ENCODE peak calls at places on chromosomes 5 and 9, in four cellular contexts. One of them, this sample, is unnamed.

GRCh38 chr9:97633859-97634485 is 351 bp downstream of the NCBP1 start:
- DNase-seq in tibial artery: no peak
- DNase-seq in Right ventricle myocardium superior: no peak
- DNase-seq in immature natural killer cell: no peak
- DNase-seq in this sample: no peak

GRCh38 chr9:89891221-89892052 is 286.6 kb downstream of the GADD45G start:
- DNase-seq in immature natural killer cell: no peak
- DNase-seq in tibial artery: peak; percentile 65
- DNase-seq in Right ventricle myocardium superior: peak; percentile 84
- DNase-seq in this sample: no peak

GRCh38 chr5:157855404-157855994 is 3.4 kb downstream of the CLINT1 start:
- DNase-seq in immature natural killer cell: no peak
- DNase-seq in tibial artery: peak; percentile 59
- DNase-seq in Right ventricle myocardium superior: no peak
- DNase-seq in this sample: no peak

GRCh38 chr5:98770158-98770910 is 3.1 kb upstream of the RGMB start:
- DNase-seq in tibial artery: peak; percentile 68
- DNase-seq in immature natural killer cell: peak; percentile 5
- DNase-seq in Right ventricle myocardium superior: peak; percentile 57
- DNase-seq in this sample: peak; percentile 76

GRCh38 chr5:64840958-64841357 is 72.2 kb downstream of the CWC27 start:
- DNase-seq in Right ventricle myocardium superior: no peak
- DNase-seq in tibial artery: no peak
- DNase-seq in immature natural killer cell: no peak
- DNase-seq in this sample: no peak

GRCh38 chr9:35598863-35599590 is 6.0 kb upstream of the TESK1 start:
- DNase-seq in immature natural killer cell: no peak
- DNase-seq in tibial artery: no peak
- DNase-seq in Right ventricle myocardium superior: no peak
- DNase-seq in this sample: peak; percentile 67

GRCh38 chr5:72129730-72130129 is 22.5 kb downstream of the MAP1B start:
- DNase-seq in tibial artery: no peak
- DNase-seq in immature natural killer cell: no peak
- DNase-seq in Right ventricle myocardium superior: no peak
- DNase-seq in this sample: no peak

GRCh38 chr9:115930472-115930871 is 223.1 kb upstream of the PAPPA start:
- DNase-seq in immature natural killer cell: no peak
- DNase-seq in Right ventricle myocardium superior: no peak
- DNase-seq in tibial artery: no peak
- DNase-seq in this sample: no peak

GRCh38 chr9:130936285-130937117 is 2.5 kb downstream of the FIBCD1 start:
- DNase-seq in immature natural killer cell: no peak
- DNase-seq in Right ventricle myocardium superior: no peak
- DNase-seq in tibial artery: peak; percentile 30
- DNase-seq in this sample: peak; percentile 88

GRCh38 chr5:180234271-180234670 is 25.3 kb upstream of the RASGEF1C start:
- DNase-seq in tibial artery: no peak
- DNase-seq in immature natural killer cell: no peak
- DNase-seq in Right ventricle myocardium superior: no peak
- DNase-seq in this sample: no peak

GRCh38 chr5:3709058-3709723 is 113.6 kb downstream of the IRX1 start:
- DNase-seq in immature natural killer cell: no peak
- DNase-seq in tibial artery: no peak
- DNase-seq in Right ventricle myocardium superior: no peak
- DNase-seq in this sample: no peak

GRCh38 chr5:163571755-163572154 is 66.3 kb downstream of the MAT2B start:
- DNase-seq in Right ventricle myocardium superior: no peak
- DNase-seq in tibial artery: no peak
- DNase-seq in immature natural killer cell: no peak
- DNase-seq in this sample: no peak

GRCh38 chr9:570187-570586 is 271.3 kb upstream of the DMRT1 start:
- DNase-seq in immature natural killer cell: no peak
- DNase-seq in tibial artery: no peak
- DNase-seq in Right ventricle myocardium superior: peak; percentile 54
- DNase-seq in this sample: no peak

GRCh38 chr5:171469336-171469735 is 49.9 kb downstream of the FGF18 start:
- DNase-seq in Right ventricle myocardium superior: no peak
- DNase-seq in immature natural killer cell: no peak
- DNase-seq in tibial artery: no peak
- DNase-seq in this sample: no peak

GRCh38 chr9:87528969-87529368 is 31.3 kb downstream of the DAPK1 start:
- DNase-seq in tibial artery: no peak
- DNase-seq in Right ventricle myocardium superior: no peak
- DNase-seq in immature natural killer cell: no peak
- DNase-seq in this sample: no peak

GRCh38 chr5:180802325-180803180 is at the start of gene MGAT1:
- DNase-seq in Right ventricle myocardium superior: peak; percentile 95
- DNase-seq in tibial artery: peak; percentile 95
- DNase-seq in immature natural killer cell: peak; percentile 77
- DNase-seq in this sample: peak; percentile 95

GRCh38 chr9:133394687-133395271 is 18.6 kb downstream of the STKLD1 start:
- DNase-seq in Right ventricle myocardium superior: no peak
- DNase-seq in tibial artery: no peak
- DNase-seq in immature natural killer cell: no peak
- DNase-seq in this sample: no peak

GRCh38 chr5:124130807-124131206 is 615.6 kb downstream of the ZNF608 start:
- DNase-seq in Right ventricle myocardium superior: no peak
- DNase-seq in immature natural killer cell: no peak
- DNase-seq in tibial artery: no peak
- DNase-seq in this sample: no peak

GRCh38 chr9:81522721-81523551 is 166.4 kb downstream of the TLE1 start:
- DNase-seq in tibial artery: no peak
- DNase-seq in immature natural killer cell: peak; percentile 45
- DNase-seq in Right ventricle myocardium superior: no peak
- DNase-seq in this sample: no peak

GRCh38 chr5:13218518-13218917 is 726.0 kb downstream of the DNAH5 start:
- DNase-seq in tibial artery: no peak
- DNase-seq in immature natural killer cell: no peak
- DNase-seq in Right ventricle myocardium superior: no peak
- DNase-seq in this sample: no peak

GRCh38 chr9:87337335-87338074 is 160.2 kb upstream of the DAPK1 start:
- DNase-seq in tibial artery: no peak
- DNase-seq in immature natural killer cell: no peak
- DNase-seq in Right ventricle myocardium superior: no peak
- DNase-seq in this sample: no peak

GRCh38 chr9:87276327-87276841 is 221.3 kb upstream of the DAPK1 start:
- DNase-seq in tibial artery: no peak
- DNase-seq in immature natural killer cell: peak; percentile 31
- DNase-seq in Right ventricle myocardium superior: no peak
- DNase-seq in this sample: no peak

GRCh38 chr5:158869092-158869491 is 230.6 kb downstream of the EBF1 start:
- DNase-seq in Right ventricle myocardium superior: no peak
- DNase-seq in immature natural killer cell: no peak
- DNase-seq in tibial artery: no peak
- DNase-seq in this sample: no peak

GRCh38 chr5:169762338-169763095 is 125.4 kb downstream of the DOCK2 start:
- DNase-seq in Right ventricle myocardium superior: no peak
- DNase-seq in tibial artery: no peak
- DNase-seq in immature natural killer cell: no peak
- DNase-seq in this sample: no peak

GRCh38 chr9:124210697-124211096 is 47.1 kb upstream of the NEK6 start:
- DNase-seq in tibial artery: no peak
- DNase-seq in Right ventricle myocardium superior: no peak
- DNase-seq in immature natural killer cell: no peak
- DNase-seq in this sample: no peak

GRCh38 chr5:127957183-127957582 is 126.4 kb upstream of the SLC12A2 start:
- DNase-seq in immature natural killer cell: no peak
- DNase-seq in Right ventricle myocardium superior: peak; percentile 64
- DNase-seq in tibial artery: no peak
- DNase-seq in this sample: no peak

GRCh38 chr5:180047667-180048066 is 23.9 kb downstream of the RNF130 start:
- DNase-seq in immature natural killer cell: no peak
- DNase-seq in Right ventricle myocardium superior: peak; percentile 84
- DNase-seq in tibial artery: peak; percentile 52
- DNase-seq in this sample: no peak

GRCh38 chr5:139023276-139023675 is 148.1 kb upstream of the LRRTM2 start:
- DNase-seq in immature natural killer cell: no peak
- DNase-seq in tibial artery: no peak
- DNase-seq in Right ventricle myocardium superior: no peak
- DNase-seq in this sample: no peak

GRCh38 chr5:72841756-72842535 is 25.5 kb downstream of the TNPO1 start:
- DNase-seq in Right ventricle myocardium superior: no peak
- DNase-seq in tibial artery: no peak
- DNase-seq in immature natural killer cell: no peak
- DNase-seq in this sample: no peak

GRCh38 chr9:69466151-69466550 is 141.1 kb downstream of the ENTREP1 start:
- DNase-seq in Right ventricle myocardium superior: no peak
- DNase-seq in immature natural killer cell: no peak
- DNase-seq in tibial artery: no peak
- DNase-seq in this sample: no peak

GRCh38 chr9:133275105-133276000 is at the start of gene ABO:
- DNase-seq in tibial artery: no peak
- DNase-seq in immature natural killer cell: no peak
- DNase-seq in Right ventricle myocardium superior: peak; percentile 51
- DNase-seq in this sample: no peak

GRCh38 chr5:73818357-73818756 is 192.4 kb downstream of the ARHGEF28 start:
- DNase-seq in Right ventricle myocardium superior: no peak
- DNase-seq in immature natural killer cell: no peak
- DNase-seq in tibial artery: no peak
- DNase-seq in this sample: no peak

GRCh38 chr5:107680799-107681198 is 10.1 kb upstream of the EFNA5 start:
- DNase-seq in Right ventricle myocardium superior: no peak
- DNase-seq in immature natural killer cell: no peak
- DNase-seq in tibial artery: no peak
- DNase-seq in this sample: no peak

GRCh38 chr9:112793213-112793810 is 42.8 kb downstream of the SNX30 start:
- DNase-seq in immature natural killer cell: peak; percentile 69
- DNase-seq in tibial artery: peak; percentile 37
- DNase-seq in Right ventricle myocardium superior: peak; percentile 77
- DNase-seq in this sample: no peak

GRCh38 chr5:113262674-113263073 is 172.1 kb downstream of the TSSK1B start:
- DNase-seq in Right ventricle myocardium superior: no peak
- DNase-seq in tibial artery: no peak
- DNase-seq in immature natural killer cell: no peak
- DNase-seq in this sample: no peak

GRCh38 chr5:94181940-94182339 is 436.5 kb downstream of the KIAA0825 start:
- DNase-seq in Right ventricle myocardium superior: no peak
- DNase-seq in immature natural killer cell: no peak
- DNase-seq in tibial artery: no peak
- DNase-seq in this sample: no peak